ENCODE peak calls at places on chromosomes 3 and 15, in five cellular contexts. One of them, this sample, is unnamed.

GRCh38 chr3:52043750-52044149 is 12.6 kb downstream of the DUSP7 start:
- DNase-seq in GM12878: no peak
- DNase-seq in K562: no peak
- DNase-seq in HepG2: no peak
- DNase-seq in H1: no peak
- DNase-seq in this sample: no peak

GRCh38 chr3:111725706-111726105 is 130.6 kb upstream of the ZBED2 start:
- DNase-seq in H1: no peak
- DNase-seq in HepG2: no peak
- DNase-seq in GM12878: no peak
- DNase-seq in K562: no peak
- DNase-seq in this sample: no peak

GRCh38 chr3:70096376-70097055 is 97.0 kb downstream of the SAMMSON start:
- DNase-seq in K562: no peak
- DNase-seq in HepG2: no peak
- DNase-seq in H1: no peak
- DNase-seq in GM12878: peak
- DNase-seq in this sample: no peak

GRCh38 chr3:46978381-46978780 is 1.1 kb upstream of the NBEAL2 start:
- DNase-seq in K562: no peak
- DNase-seq in HepG2: no peak
- DNase-seq in H1: no peak
- DNase-seq in GM12878: no peak
- DNase-seq in this sample: no peak

GRCh38 chr3:190449801-190450200 is at the start of gene TMEM207:
- DNase-seq in K562: no peak
- DNase-seq in HepG2: no peak
- DNase-seq in H1: no peak
- DNase-seq in GM12878: no peak
- DNase-seq in this sample: no peak

GRCh38 chr3:46829699-46830208 is 33.5 kb downstream of the MYL3 start:
- DNase-seq in GM12878: peak
- DNase-seq in HepG2: no peak
- DNase-seq in H1: peak
- DNase-seq in K562: no peak
- DNase-seq in this sample: no peak

GRCh38 chr15:94174399-94174802 is 57.0 kb upstream of the MCTP2 start:
- DNase-seq in HepG2: no peak
- DNase-seq in H1: no peak
- DNase-seq in K562: no peak
- DNase-seq in GM12878: peak
- DNase-seq in this sample: no peak

GRCh38 chr15:63985221-63986184 is 60.8 kb downstream of the DAPK2 start:
- DNase-seq in H1: no peak
- DNase-seq in HepG2: no peak
- DNase-seq in K562: no peak
- DNase-seq in GM12878: no peak
- DNase-seq in this sample: no peak

GRCh38 chr3:14237431-14237830 is 58.8 kb downstream of the LSM3 start:
- DNase-seq in GM12878: no peak
- DNase-seq in HepG2: no peak
- DNase-seq in H1: no peak
- DNase-seq in K562: no peak
- DNase-seq in this sample: no peak

DNA sequence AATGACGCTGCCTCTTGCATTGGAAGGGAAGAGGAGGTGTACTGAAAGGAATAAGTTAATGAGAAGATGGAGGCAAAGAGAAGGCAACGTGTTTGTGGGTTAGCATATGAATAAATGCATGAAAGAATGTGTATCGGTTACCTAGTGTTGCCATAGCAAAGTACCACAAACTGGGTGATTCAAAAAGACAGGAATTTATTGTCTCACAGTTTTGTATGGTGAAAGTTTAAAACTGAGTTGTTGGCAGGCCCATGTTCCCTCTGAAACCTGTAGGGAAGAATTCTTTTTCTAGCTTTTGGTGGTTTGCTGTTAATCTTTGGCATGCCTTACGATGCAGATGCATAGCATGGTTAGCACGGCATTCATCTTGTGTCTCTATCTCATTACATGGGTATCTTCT is 729.9 kb downstream of the MECOM start:
- DNase-seq in HepG2: no peak
- DNase-seq in K562: no peak
- DNase-seq in H1: no peak
- DNase-seq in GM12878: no peak
- DNase-seq in this sample: no peak
- H3K4me2 ChIP-seq in HepG2: no peak
- H3K4me2 ChIP-seq in K562: no peak
- H3K4me2 ChIP-seq in H1: no peak
- H3K4me2 ChIP-seq in GM12878: no peak
- H3K4me2 ChIP-seq in this sample: no peak

GRCh38 chr3:38097446-38098375 is 39.2 kb downstream of the ACAA1 start:
- DNase-seq in GM12878: no peak
- DNase-seq in K562: no peak
- DNase-seq in H1: no peak
- DNase-seq in HepG2: no peak
- DNase-seq in this sample: no peak

GRCh38 chr3:38099518-38099917 is 37.4 kb downstream of the ACAA1 start:
- DNase-seq in HepG2: no peak
- DNase-seq in H1: no peak
- DNase-seq in GM12878: no peak
- DNase-seq in K562: no peak
- DNase-seq in this sample: no peak

GRCh38 chr3:38105525-38105924 is 31.4 kb downstream of the ACAA1 start:
- DNase-seq in GM12878: no peak
- DNase-seq in HepG2: no peak
- DNase-seq in K562: no peak
- DNase-seq in H1: no peak
- DNase-seq in this sample: no peak

GRCh38 chr3:38098376-38098723 is 38.6 kb downstream of the ACAA1 start:
- DNase-seq in HepG2: no peak
- DNase-seq in K562: no peak
- DNase-seq in H1: no peak
- DNase-seq in GM12878: no peak
- DNase-seq in this sample: no peak

GRCh38 chr3:38102073-38102844 is 34.7 kb downstream of the ACAA1 start:
- DNase-seq in K562: no peak
- DNase-seq in GM12878: no peak
- DNase-seq in H1: no peak
- DNase-seq in HepG2: no peak
- DNase-seq in this sample: no peak
- TF ChIP-seq CHD2 in K562: no peak
- TF ChIP-seq CHD2 in GM12878: no peak
- TF ChIP-seq CHD2 in H1: no peak
- TF ChIP-seq CHD2 in HepG2: no peak
- TF ChIP-seq CHD2 in this sample: no peak

DNA sequence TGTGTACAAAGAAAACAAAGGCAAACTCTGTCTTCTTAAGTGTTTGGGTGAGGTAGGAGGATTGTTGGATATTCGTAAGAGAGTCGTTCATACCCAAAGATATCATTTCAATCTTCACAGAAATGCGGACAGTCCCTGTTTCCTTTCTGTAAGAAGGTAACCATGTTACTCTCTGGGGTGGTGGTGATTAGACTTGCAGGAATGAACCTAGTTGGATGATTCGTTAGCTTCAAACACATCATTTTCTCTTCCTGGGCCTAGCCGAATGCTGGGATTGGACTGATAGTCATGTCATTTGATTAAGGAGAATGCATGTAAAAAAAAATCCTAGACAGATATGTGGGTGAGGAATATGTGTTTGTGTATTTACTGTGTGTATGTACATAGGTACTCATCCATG is 12.4 kb downstream of the SLCO3A1 start:
- DNase-seq in HepG2: no peak
- DNase-seq in K562: no peak
- DNase-seq in GM12878: no peak
- DNase-seq in H1: no peak
- DNase-seq in this sample: no peak
- H3K9ac ChIP-seq in HepG2: no peak
- H3K9ac ChIP-seq in K562: no peak
- H3K9ac ChIP-seq in GM12878: no peak
- H3K9ac ChIP-seq in H1: no peak
- H3K9ac ChIP-seq in this sample: peak

DNA sequence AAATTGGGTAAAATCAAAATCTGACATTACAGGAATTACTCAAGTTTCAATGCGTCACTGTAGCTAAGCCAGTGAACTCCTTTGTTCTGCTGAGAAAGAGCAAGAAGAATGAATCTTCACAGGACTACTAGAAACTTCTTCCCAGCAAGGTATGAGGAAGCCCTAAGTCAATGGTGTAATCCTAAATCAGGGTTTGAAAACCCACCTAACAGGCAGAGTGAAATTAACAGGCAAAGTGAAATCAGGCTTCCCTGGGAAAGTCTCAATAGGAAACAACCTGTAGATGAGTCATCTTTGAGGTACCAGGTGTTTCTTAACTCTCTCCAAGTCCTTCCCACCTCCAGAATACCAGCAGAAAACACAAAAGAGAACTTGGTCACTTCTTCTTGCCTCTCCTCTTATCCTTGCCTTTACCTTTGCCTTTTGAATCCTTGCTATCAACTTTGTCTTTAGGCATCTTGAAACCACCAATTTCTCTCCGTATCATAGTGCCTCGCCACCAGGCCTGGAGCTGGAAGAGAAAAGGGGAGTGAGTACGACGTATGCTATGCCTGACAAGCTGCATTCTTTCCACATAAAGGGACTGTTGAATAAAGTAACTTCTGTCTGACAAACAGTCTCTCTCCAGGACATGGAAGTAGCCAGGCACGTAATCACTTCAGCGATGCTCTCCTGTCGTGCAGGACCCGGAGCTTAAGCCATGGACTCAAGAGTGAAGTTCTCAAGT is 60.6 kb upstream of the RPL35A start:
- DNase-seq in K562: no peak
- DNase-seq in GM12878: no peak
- DNase-seq in H1: peak
- DNase-seq in HepG2: no peak
- DNase-seq in this sample: no peak
- H3K4me2 ChIP-seq in K562: no peak
- H3K4me2 ChIP-seq in GM12878: no peak
- H3K4me2 ChIP-seq in H1: peak
- H3K4me2 ChIP-seq in HepG2: no peak
- H3K4me2 ChIP-seq in this sample: no peak

GRCh38 chr3:134955874-134956273 is 160.8 kb downstream of the EPHB1 start:
- DNase-seq in H1: no peak
- DNase-seq in HepG2: no peak
- DNase-seq in GM12878: no peak
- DNase-seq in K562: no peak
- DNase-seq in this sample: no peak

GRCh38 chr3:134952372-134952771 is 157.3 kb downstream of the EPHB1 start:
- DNase-seq in K562: no peak
- DNase-seq in GM12878: no peak
- DNase-seq in HepG2: no peak
- DNase-seq in H1: no peak
- DNase-seq in this sample: no peak

GRCh38 chr3:134956395-134956794 is 161.3 kb downstream of the EPHB1 start:
- DNase-seq in GM12878: peak
- DNase-seq in HepG2: no peak
- DNase-seq in H1: no peak
- DNase-seq in K562: no peak
- DNase-seq in this sample: no peak

GRCh38 chr3:134959516-134959915 is 164.5 kb downstream of the EPHB1 start:
- DNase-seq in K562: no peak
- DNase-seq in H1: no peak
- DNase-seq in GM12878: no peak
- DNase-seq in HepG2: no peak
- DNase-seq in this sample: no peak

GRCh38 chr3:134956844-134957243 is 161.8 kb downstream of the EPHB1 start:
- DNase-seq in HepG2: no peak
- DNase-seq in GM12878: no peak
- DNase-seq in K562: no peak
- DNase-seq in H1: no peak
- DNase-seq in this sample: no peak
- TF ChIP-seq CHD2 in HepG2: no peak
- TF ChIP-seq CHD2 in GM12878: no peak
- TF ChIP-seq CHD2 in K562: no peak
- TF ChIP-seq CHD2 in H1: no peak
- TF ChIP-seq CHD2 in this sample: no peak

GRCh38 chr3:135966875-135967274 is 1.3 kb downstream of the PPP2R3A start:
- DNase-seq in GM12878: no peak
- DNase-seq in H1: no peak
- DNase-seq in HepG2: no peak
- DNase-seq in K562: no peak
- DNase-seq in this sample: peak
- H3K9ac ChIP-seq in GM12878: no peak
- H3K9ac ChIP-seq in H1: peak
- H3K9ac ChIP-seq in HepG2: no peak
- H3K9ac ChIP-seq in K562: no peak
- H3K9ac ChIP-seq in this sample: peak

GRCh38 chr3:11498646-11499045 is 145.1 kb downstream of the VGLL4 start:
- DNase-seq in H1: no peak
- DNase-seq in K562: no peak
- DNase-seq in HepG2: peak
- DNase-seq in GM12878: no peak
- DNase-seq in this sample: no peak

GRCh38 chr3:11494131-11494916 is 149.4 kb downstream of the VGLL4 start:
- DNase-seq in K562: no peak
- DNase-seq in H1: no peak
- DNase-seq in GM12878: no peak
- DNase-seq in HepG2: no peak
- DNase-seq in this sample: no peak

GRCh38 chr3:11499144-11499543 is 144.6 kb downstream of the VGLL4 start:
- DNase-seq in GM12878: no peak
- DNase-seq in HepG2: peak
- DNase-seq in K562: no peak
- DNase-seq in H1: no peak
- DNase-seq in this sample: no peak

GRCh38 chr3:11495948-11496557 is 147.7 kb downstream of the VGLL4 start:
- DNase-seq in GM12878: no peak
- DNase-seq in HepG2: no peak
- DNase-seq in K562: no peak
- DNase-seq in H1: no peak
- DNase-seq in this sample: no peak

DNA sequence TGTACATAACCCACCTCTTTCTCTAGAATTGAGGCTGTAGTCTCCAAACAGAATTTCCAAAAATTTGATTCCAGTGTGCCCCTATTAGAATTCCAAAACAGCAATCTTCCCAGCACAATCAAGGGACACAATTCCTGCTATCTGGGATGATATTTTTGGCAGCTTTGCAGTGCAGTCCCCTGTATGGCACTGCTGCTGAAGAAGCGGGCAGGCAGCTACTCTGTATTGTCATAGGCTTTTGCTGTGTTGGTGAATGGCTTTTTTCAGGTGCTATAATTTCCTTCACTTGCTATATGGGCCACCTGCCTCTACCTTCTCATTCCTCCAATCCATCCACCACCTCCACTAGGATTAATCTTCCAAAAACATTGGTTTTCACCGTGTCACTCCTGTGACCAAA is 145.5 kb downstream of the VGLL4 start:
- DNase-seq in GM12878: no peak
- DNase-seq in K562: no peak
- DNase-seq in H1: no peak
- DNase-seq in HepG2: no peak
- DNase-seq in this sample: no peak
- H3K4me2 ChIP-seq in GM12878: no peak
- H3K4me2 ChIP-seq in K562: no peak
- H3K4me2 ChIP-seq in H1: no peak
- H3K4me2 ChIP-seq in HepG2: peak
- H3K4me2 ChIP-seq in this sample: peak

This sample was measured in SK-N-SH.